ENCODE peak calls at places on chromosomes 12 and 14, in nine cellular contexts. A is endodermal cell, Z is RWPE2, S is tibial artery, O is tibial nerve, H is mesendoderm, N is psoas muscle, R is brain microvascular endothelial cell, K is lung. M is an unnamed sample. For H3K27me3, the result is how much of the 10 kb centered on the place peaks cover.

GRCh38 chr12:51240971-51241370 is 2.3 kb downstream of the DAZAP2 start:
- DNase-seq in O (no peak), H (no peak), K (no peak), A (no peak), N (no peak), R (peak), S (no peak), Z (no peak), M (no peak)

GRCh38 chr12:79648872-79649271 is 41.9 kb downstream of the PAWR start:
- DNase-seq in O (no peak), Z (no peak), N (no peak), H (no peak), A (no peak), S (no peak), R (no peak), K (no peak), M (no peak)

GRCh38 chr12:49044660-49045059 is 15.9 kb downstream of the KMT2D start:
- DNase-seq in N (no peak), O (no peak), Z (peak), H (no peak), R (no peak), A (no peak), S (no peak), K (no peak), M (no peak)

GRCh38 chr12:45914090-45914489 is 76.3 kb downstream of the SCAF11 start:
- DNase-seq in S (no peak), N (no peak), Z (no peak), O (no peak), K (no peak), H (peak), A (peak), R (peak), M (no peak)

GRCh38 chr12:89481218-89481914 is 43.2 kb downstream of the GALNT4 start:
- DNase-seq in A (no peak), Z (no peak), S (no peak), H (no peak), O (no peak), N (no peak), R (no peak), K (no peak), M (peak)

GRCh38 chr14:75711134-75711795 is 50.2 kb downstream of the TTLL5 start:
- DNase-seq in S (no peak), A (peak), Z (no peak), K (no peak), H (peak), O (no peak), R (peak), N (no peak), M (no peak)

GRCh38 chr14:69695664-69696527 is 71.0 kb upstream of the SRSF5 start:
- DNase-seq in H (peak), A (peak), N (no peak), O (no peak), Z (no peak), K (no peak), S (no peak), R (no peak), M (no peak)

GRCh38 chr12:90978117-90978770 is 23.3 kb upstream of the CCER1 start:
- DNase-seq in O (no peak), H (peak), K (no peak), Z (no peak), N (no peak), R (peak), S (no peak), A (no peak), M (no peak)

GRCh38 chr14:83297361-83297760 is 1763.7 kb upstream of the SEL1L start:
- DNase-seq in O (no peak), A (no peak), Z (no peak), R (no peak), S (no peak), H (no peak), N (no peak), K (no peak), M (no peak)

GRCh38 chr12:42213023-42213422 is 25.0 kb downstream of the YAF2 start:
- DNase-seq in R (peak), K (no peak), O (no peak), Z (no peak), H (no peak), S (no peak), N (no peak), A (no peak), M (no peak)

GRCh38 chr12:127716181-127716580 is 550.8 kb upstream of the TMEM132C start:
- DNase-seq in H (no peak), O (no peak), R (no peak), K (no peak), Z (no peak), A (no peak), S (no peak), N (no peak), M (no peak)

GRCh38 chr14:85010186-85010585 is 519.8 kb upstream of the FLRT2 start:
- DNase-seq in Z (no peak), N (no peak), A (no peak), O (no peak), S (no peak), H (no peak), R (no peak), K (no peak), M (no peak)

GRCh38 chr14:36835145-36835544 is 173.5 kb downstream of the PAX9 start:
- DNase-seq in A (peak), S (no peak), R (no peak), N (no peak), K (no peak), Z (no peak), H (peak), O (no peak), M (no peak)

GRCh38 chr14:56189306-56189705 is 71.1 kb downstream of the PELI2 start:
- DNase-seq in N (no peak), H (peak), O (no peak), K (no peak), S (no peak), R (no peak), Z (no peak), A (no peak), M (no peak)

GRCh38 chr12:20214286-20214685 is 154.1 kb upstream of the PDE3A start:
- DNase-seq in Z (no peak), K (no peak), O (no peak), S (no peak), H (no peak), N (no peak), R (no peak), A (no peak), M (no peak)

GRCh38 chr14:46063872-46064271 is 587.7 kb downstream of the RPL10L start:
- DNase-seq in Z (no peak), K (no peak), O (no peak), R (no peak), S (no peak), H (peak), N (no peak), A (peak), M (no peak)

GRCh38 chr14:100523536-100524025 is 63.6 kb downstream of the BEGAIN start:
- DNase-seq in R (no peak), N (no peak), O (no peak), H (no peak), A (no peak), S (no peak), Z (peak), K (no peak), M (no peak)

GRCh38 chr12:114439833-114440449 is 34.0 kb upstream of the TBX5 start:
- DNase-seq in H (no peak), Z (no peak), N (no peak), S (no peak), O (no peak), A (peak), R (no peak), K (no peak), M (no peak)

GRCh38 chr12:114439306-114439705 is 33.4 kb upstream of the TBX5 start:
- DNase-seq in R (no peak), S (no peak), Z (no peak), A (peak), K (no peak), O (no peak), H (no peak), N (no peak), M (no peak)

GRCh38 chr12:114443607-114444421 is 37.9 kb upstream of the TBX5 start:
- DNase-seq in S (no peak), O (no peak), R (no peak), A (peak), Z (no peak), K (no peak), H (no peak), N (no peak), M (no peak)

GRCh38 chr12:114438635-114439256 is 32.8 kb upstream of the TBX5 start:
- DNase-seq in K (no peak), N (no peak), O (no peak), Z (no peak), A (no peak), H (no peak), S (no peak), R (no peak), M (no peak)

DNA sequence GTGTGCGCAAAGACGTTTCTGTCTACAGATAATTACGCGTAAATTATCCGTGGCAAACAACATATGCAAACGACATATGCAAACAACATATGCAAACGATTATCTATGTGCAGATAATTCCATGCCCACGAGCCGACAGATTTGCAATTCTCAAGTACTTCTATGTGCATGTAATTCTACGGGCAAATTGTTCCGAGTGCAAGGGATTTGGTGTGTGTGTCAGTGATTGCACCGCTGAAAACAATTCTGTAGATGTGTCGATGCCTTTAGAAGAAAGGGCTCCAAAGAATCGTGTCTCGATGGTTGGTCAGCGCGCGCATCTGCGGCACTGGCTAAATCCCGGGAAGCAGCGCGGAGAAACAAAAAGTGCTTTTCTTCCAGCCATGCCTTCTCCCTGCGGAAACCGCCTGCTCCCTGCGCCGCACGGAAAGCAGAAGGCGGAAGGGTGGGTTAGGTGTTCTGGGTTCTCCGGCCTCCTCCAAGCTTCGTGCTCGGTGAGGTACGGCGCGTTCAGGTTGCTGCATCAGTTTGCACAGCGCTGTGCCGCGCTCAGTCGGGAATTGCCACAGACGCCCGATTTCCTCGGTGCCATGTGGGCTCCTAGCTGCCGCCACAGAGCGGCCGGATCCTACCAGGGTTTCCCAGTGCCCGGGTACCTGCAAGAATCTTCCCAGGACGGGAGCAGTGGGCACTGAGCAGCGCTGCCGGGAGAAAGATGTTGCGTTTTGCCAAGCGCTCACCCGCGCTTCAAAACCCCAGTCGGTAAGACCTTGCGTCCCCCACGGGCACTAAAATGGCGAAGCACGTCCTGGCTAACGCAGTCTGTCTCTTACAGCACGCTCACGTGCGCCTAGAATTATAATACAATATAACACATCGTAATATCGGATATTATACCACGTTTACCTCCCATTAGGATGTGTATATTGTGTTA is 34.8 kb upstream of the TBX5 start:
- DNase-seq in K (no peak), O (no peak), A (peak), Z (no peak), R (no peak), N (no peak), S (no peak), H (peak), M (no peak)
- H3K27me3 ChIP-seq in K (under half), O (under half), A (half or more), Z (half or more), R (half or more), N (under half), S (half or more), H (half or more), M (half or more)

GRCh38 chr12:13198921-13199320 is 2.4 kb downstream of the EMP1 start:
- DNase-seq in H (no peak), K (no peak), S (no peak), A (no peak), O (no peak), Z (no peak), R (no peak), N (peak), M (no peak)
- H3K27ac ChIP-seq in H (no peak), K (peak), S (peak), A (no peak), O (peak), Z (peak), R (peak), N (peak), M (no peak)

GRCh38 chr14:86683525-86683924 is 1153.6 kb downstream of the FLRT2 start:
- DNase-seq in H (no peak), N (no peak), O (no peak), A (no peak), K (no peak), S (no peak), R (no peak), Z (no peak), M (no peak)
- H3K4me3 ChIP-seq in H (no peak), N (no peak), O (no peak), A (no peak), K (no peak), S (no peak), R (no peak), Z (no peak), M (no peak)

GRCh38 chr14:28777773-28778606 is 11.4 kb downstream of the FOXG1 start:
- DNase-seq in S (no peak), N (no peak), R (no peak), A (peak), K (no peak), Z (no peak), O (no peak), H (peak), M (no peak)
- H3K27me3 ChIP-seq in S (half or more), N (under half), R (under half), A (half or more), K (under half), Z (half or more), O (under half), H (under half), M (under half)

DNA sequence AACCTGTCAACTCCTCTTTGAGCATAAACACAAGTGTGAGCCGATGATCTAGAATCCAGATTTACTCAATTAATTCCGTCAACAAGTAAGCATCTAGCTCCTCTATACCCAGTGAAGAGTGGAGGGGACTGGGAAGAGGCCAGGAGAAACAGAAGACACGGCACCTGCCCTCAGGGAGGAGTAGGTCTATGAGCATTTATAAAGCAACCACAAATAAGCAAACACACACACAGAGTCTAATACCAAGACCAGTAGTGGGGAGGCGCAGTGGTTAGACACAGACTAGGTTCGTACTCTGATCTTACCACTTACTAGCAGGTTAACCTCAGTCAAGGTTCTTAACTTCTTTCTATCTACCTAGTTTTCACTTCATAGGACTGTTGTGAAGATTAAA is 5.9 kb upstream of the FOXN3 start:
- DNase-seq in N (no peak), R (no peak), S (no peak), O (no peak), H (no peak), Z (no peak), A (no peak), K (no peak), M (no peak)
- H3K27ac ChIP-seq in N (peak), R (no peak), S (peak), O (no peak), H (no peak), Z (no peak), A (no peak), K (peak), M (no peak)

GRCh38 chr14:34365309-34365915 is 96.6 kb downstream of the SPTSSA start:
- DNase-seq in H (no peak), Z (no peak), R (no peak), K (no peak), A (no peak), N (no peak), S (no peak), O (no peak), M (no peak)
- H3K4me3 ChIP-seq in H (no peak), Z (no peak), R (no peak), K (no peak), A (no peak), N (no peak), S (no peak), O (no peak), M (peak)

GRCh38 chr14:77141592-77142288 is at the start of gene ZDHHC22:
- DNase-seq in O (no peak), S (no peak), K (no peak), A (peak), N (no peak), R (no peak), H (peak), Z (no peak), M (peak)
- H3K27me3 ChIP-seq in O (under half), S (half or more), K (under half), A (half or more), N (under half), R (half or more), H (under half), Z (half or more), M (under half)

DNA sequence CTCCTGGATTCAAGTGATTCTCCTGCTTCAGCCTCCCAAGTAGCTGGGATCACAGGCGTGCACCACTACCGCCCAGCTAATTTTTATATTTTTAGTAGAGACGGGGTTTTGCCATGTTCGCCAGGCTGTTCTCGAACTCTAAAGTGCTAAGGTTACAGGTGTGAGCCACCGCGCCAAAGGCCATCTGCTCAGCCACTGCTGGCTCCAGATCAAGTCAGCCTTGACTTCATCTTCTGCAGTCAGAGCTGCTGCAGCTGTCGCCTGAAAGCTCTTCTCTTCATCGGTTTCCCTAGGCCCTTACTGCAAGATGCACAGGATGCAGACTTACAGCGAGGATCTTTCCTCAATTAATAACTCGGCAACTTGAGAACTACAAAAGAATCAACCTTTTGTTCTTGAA is 66.8 kb downstream of the CLIP1 start:
- DNase-seq in A (peak), O (no peak), S (no peak), K (no peak), H (no peak), Z (no peak), N (peak), R (no peak), M (no peak)
- H3K27ac ChIP-seq in A (no peak), O (no peak), S (no peak), K (no peak), H (no peak), Z (no peak), N (peak), R (no peak), M (peak)

GRCh38 chr12:109462868-109463692 is 14.0 kb downstream of the KCTD10 start:
- DNase-seq in N (peak), S (peak), A (peak), Z (no peak), O (peak), K (peak), R (peak), H (peak), M (no peak)
- H3K4me3 ChIP-seq in N (peak), S (peak), A (no peak), Z (no peak), O (no peak), K (no peak), R (peak), H (no peak), M (no peak)